ENCODE peak calls at places on chromosomes 5 and 9, in six cellular contexts. Q, E, L, U, A and V are unnamed samples.

GRCh38 chr9:88804289-88804596 is 187.0 kb upstream of the S1PR3 start:
- DNase-seq in E (no peak), L (no peak), Q (no peak), A (no peak), U (no peak), V (no peak)

GRCh38 chr5:93331864-93332263 is 249.2 kb downstream of the NR2F1-AS1 start:
- DNase-seq in E (no peak), U (no peak), Q (no peak), A (no peak), L (no peak), V (no peak)

GRCh38 chr5:148374693-148375360 is 8.9 kb upstream of the FBXO38 start:
- DNase-seq in L (peak; percentile 28), U (peak; percentile 58), A (no peak), E (no peak), Q (peak; percentile 24), V (peak; percentile 60)

GRCh38 chr5:89315194-89315593 is 432.2 kb upstream of the MEF2C start:
- DNase-seq in Q (no peak), L (no peak), U (peak; percentile 51), A (no peak), E (no peak), V (peak; percentile 58)

GRCh38 chr5:122707796-122708195 is 67.1 kb upstream of the SNX2 start:
- DNase-seq in Q (no peak), L (no peak), A (no peak), E (no peak), U (no peak), V (no peak)

GRCh38 chr9:137618105-137619067 is at the start of gene EHMT1:
- DNase-seq in Q (peak; percentile 98), L (peak; percentile 58), A (peak; percentile 29), E (no peak), U (peak; percentile 84), V (peak; percentile 85)

GRCh38 chr9:115593587-115594091 is 475.7 kb upstream of the TNC start:
- DNase-seq in L (no peak), A (no peak), Q (no peak), U (peak; percentile 23), E (no peak), V (no peak)

GRCh38 chr5:42596817-42597216 is 159.8 kb upstream of the CCDC152 start:
- DNase-seq in U (no peak), E (no peak), Q (no peak), A (no peak), L (no peak), V (no peak)

GRCh38 chr5:126883801-126884200 is 106.9 kb downstream of the LMNB1 start:
- DNase-seq in L (no peak), A (no peak), Q (no peak), E (no peak), U (no peak), V (no peak)

GRCh38 chr5:170107674-170108073 is 2.0 kb downstream of the FOXI1 start:
- DNase-seq in U (no peak), A (no peak), E (no peak), L (no peak), Q (no peak), V (no peak)
- H3K4me3 ChIP-seq in U (no peak overlapping the region), A (no peak overlapping the region), E (no peak overlapping the region), L (no peak overlapping the region), Q (no peak overlapping the region), V (no peak overlapping the region)

GRCh38 chr5:55993013-55993412 is 1.8 kb downstream of the IL6ST start:
- DNase-seq in L (peak; percentile 29), Q (no peak), U (no peak), A (no peak), E (no peak), V (no peak)
- H3K27ac ChIP-seq in L (peak overlapping the region; percentile 94), Q (peak overlapping the region; percentile 99), U (peak overlapping the region; percentile 100), A (no peak overlapping the region), E (peak overlapping the region; percentile 98), V (peak overlapping the region; percentile 72)

GRCh38 chr5:51500-51823 is 40.5 kb upstream of the PLEKHG4B start:
- DNase-seq in U (no peak), A (no peak), E (no peak), L (no peak), Q (no peak), V (no peak)

GRCh38 chr5:56561-57290 is 35.2 kb upstream of the PLEKHG4B start:
- DNase-seq in E (no peak), Q (no peak), L (no peak), A (no peak), U (no peak), V (peak; percentile 26)

GRCh38 chr5:54876-55569 is 36.9 kb upstream of the PLEKHG4B start:
- DNase-seq in U (no peak), E (no peak), L (no peak), Q (no peak), A (no peak), V (peak; percentile 26)

GRCh38 chr5:53381-54174 is 38.4 kb upstream of the PLEKHG4B start:
- DNase-seq in Q (peak; percentile 54), E (no peak), U (peak; percentile 72), A (no peak), L (no peak), V (peak; percentile 34)

DNA sequence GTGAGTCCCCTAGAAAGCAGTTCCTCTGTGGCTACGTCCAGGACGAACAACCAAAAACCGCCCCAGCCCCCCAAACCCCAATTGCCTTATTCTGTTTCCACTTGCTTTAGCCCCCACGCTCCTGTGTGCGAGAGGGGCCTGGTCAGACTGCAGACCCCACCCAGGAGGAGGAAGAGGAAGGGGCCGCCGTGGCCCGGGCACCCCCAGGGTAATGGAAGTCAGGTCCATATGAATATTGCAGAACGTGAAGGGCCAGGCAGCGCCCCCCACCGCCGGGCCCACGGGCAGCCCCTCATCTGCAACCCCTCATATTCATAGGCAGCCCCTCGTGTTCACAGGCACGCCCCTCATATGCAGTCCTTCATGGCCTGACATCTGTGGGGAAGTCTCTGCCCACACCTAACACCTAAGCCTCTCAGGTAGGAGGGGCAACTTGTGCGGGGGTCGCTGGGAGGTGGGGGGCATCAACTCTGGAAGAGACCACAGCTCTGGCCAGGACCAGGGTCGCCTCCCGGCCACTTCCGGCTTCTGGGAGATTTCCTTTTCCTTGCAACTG is 37.7 kb upstream of the PLEKHG4B start:
- DNase-seq in A (no peak), U (no peak), L (no peak), Q (no peak), E (no peak), V (peak; percentile 25)
- H3K4me3 ChIP-seq in A (peak overlapping the region; percentile 51), U (peak overlapping the region; percentile 15), L (peak overlapping the region; percentile 41), Q (no peak overlapping the region), E (peak overlapping the region; percentile 70), V (no peak overlapping the region)

DNA sequence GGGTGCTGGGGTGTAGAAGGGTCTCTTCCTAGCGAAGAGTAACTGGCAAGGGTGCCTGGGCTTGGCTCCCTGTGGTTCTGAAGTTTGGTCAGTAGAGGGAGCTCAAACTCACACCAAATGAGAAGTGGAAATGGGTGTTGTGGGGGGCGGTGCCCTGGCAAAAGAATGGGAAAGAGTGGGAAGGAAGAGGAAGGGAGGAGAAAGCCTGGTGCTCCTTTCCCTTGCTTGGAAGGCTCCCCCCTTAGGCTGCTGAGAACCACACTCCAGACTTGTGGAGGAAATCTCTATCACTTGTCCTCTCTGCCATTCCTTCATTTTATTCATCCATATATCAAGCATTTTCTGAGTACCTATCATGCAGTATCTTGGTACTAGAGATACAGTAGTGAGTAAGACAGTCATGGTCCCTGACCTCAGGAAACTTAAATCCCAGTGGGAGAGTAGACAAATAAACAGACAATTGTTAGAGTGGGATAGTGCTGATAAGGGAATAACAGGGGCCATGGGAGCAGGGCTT is 13.0 kb downstream of the SLC4A9 start:
- DNase-seq in Q (peak; percentile 43), L (peak; percentile 73), E (no peak), A (peak; percentile 44), U (peak; percentile 78), V (peak; percentile 81)
- H3K27ac ChIP-seq in Q (no peak overlapping the region), L (no peak overlapping the region), E (no peak overlapping the region), A (no peak overlapping the region), U (no peak overlapping the region), V (no peak overlapping the region)

GRCh38 chr9:128829477-128830251 is at the start of gene SPOUT1:
- DNase-seq in L (peak; percentile 95), A (peak; percentile 59), E (peak; percentile 92), U (peak; percentile 95), Q (peak; percentile 95), V (peak; percentile 95)

GRCh38 chr9:128824911-128825310 is 4.7 kb downstream of the SPOUT1 start:
- DNase-seq in Q (no peak), A (no peak), U (no peak), L (no peak), E (no peak), V (no peak)

GRCh38 chr9:128825923-128826702 is 3.5 kb downstream of the SPOUT1 start:
- DNase-seq in Q (no peak), L (no peak), U (no peak), A (no peak), E (no peak), V (no peak)

GRCh38 chr9:128828719-128829452 is 708 bp downstream of the SPOUT1 start:
- DNase-seq in U (no peak), L (no peak), A (no peak), E (no peak), Q (no peak), V (no peak)

GRCh38 chr9:128828267-128828666 is 1.3 kb downstream of the SPOUT1 start:
- DNase-seq in L (no peak), E (no peak), Q (no peak), U (no peak), A (no peak), V (no peak)
- H3K4me3 ChIP-seq in L (no peak overlapping the region), E (peak overlapping the region; percentile 93), Q (no peak overlapping the region), U (no peak overlapping the region), A (peak overlapping the region; percentile 87), V (no peak overlapping the region)

DNA sequence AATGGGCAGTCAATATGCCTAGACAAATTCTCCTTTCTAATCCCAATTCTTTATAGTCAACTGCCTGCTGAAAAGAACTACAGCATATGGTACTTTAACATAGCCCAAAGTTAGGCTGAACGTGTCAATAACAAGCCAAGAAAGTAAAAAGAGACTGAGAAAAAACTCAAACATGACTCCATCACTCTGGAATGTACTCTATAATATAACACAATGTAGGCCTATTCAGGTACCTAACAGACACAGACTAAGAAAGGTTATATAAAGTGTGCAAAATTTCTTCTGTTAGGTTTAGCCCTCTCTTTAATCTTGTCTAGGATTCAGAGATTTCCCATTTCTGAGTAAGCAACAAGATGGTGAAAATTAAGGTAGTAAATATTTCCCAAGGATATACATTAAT is 209.7 kb upstream of the PRR16 start:
- DNase-seq in A (no peak), L (no peak), Q (no peak), U (no peak), E (no peak), V (no peak)
- H3K27ac ChIP-seq in A (no peak overlapping the region), L (no peak overlapping the region), Q (no peak overlapping the region), U (no peak overlapping the region), E (no peak overlapping the region), V (no peak overlapping the region)